ENCODE peak calls at places on chromosome 20, in eight cellular contexts. K is stomach, F is breast epithelium, T is heart left ventricle, V is ovary, P is prostate gland, I is A549, U is spleen. O is an unnamed sample.

GRCh38 chr20:62885808-62886708 is 24.4 kb upstream of the TCFL5 start:
- DNase-seq in K (no peak), F (no peak), T (no peak), V (no peak), P (no peak), I (no peak), U (no peak), O (no peak)

GRCh38 chr20:38199506-38200390 is 34.7 kb upstream of the TGM2 start:
- DNase-seq in K (no peak), F (no peak), T (no peak), V (no peak), P (no peak), I (no peak), U (no peak), O (peak; percentile 54)

GRCh38 chr20:44271915-44272663 is 25.0 kb downstream of the GDAP1L1 start:
- DNase-seq in K (no peak), F (no peak), T (no peak), V (no peak), P (no peak), I (no peak), U (no peak), O (no peak)

GRCh38 chr20:19975436-19975799 is 41.7 kb upstream of the NAA20 start:
- DNase-seq in K (no peak), F (no peak), T (peak; percentile 52), V (peak; percentile 53), P (peak; percentile 48), I (peak; percentile 59), U (no peak), O (no peak)

GRCh38 chr20:37987602-37988290 is 45.5 kb downstream of the TTI1 start:
- DNase-seq in K (no peak), F (no peak), T (no peak), V (no peak), P (no peak), I (no peak), U (no peak), O (no peak)

GRCh38 chr20:47320990-47321805 is 35.3 kb downstream of the ZMYND8 start:
- DNase-seq in K (peak; percentile 41), F (no peak), T (no peak), V (no peak), P (peak; percentile 78), I (peak; percentile 58), U (no peak), O (no peak)

GRCh38 chr20:9400371-9401025 is 113.9 kb upstream of the LAMP5 start:
- DNase-seq in K (no peak), F (no peak), T (no peak), V (no peak), P (no peak), I (no peak), U (no peak), O (no peak)

GRCh38 chr20:43993552-43993951 is 78.9 kb downstream of the TOX2 start:
- DNase-seq in K (no peak), F (no peak), T (no peak), V (no peak), P (no peak), I (no peak), U (no peak), O (no peak)

GRCh38 chr20:20184149-20184548 is 131.8 kb downstream of the CFAP61 start:
- DNase-seq in K (no peak), F (no peak), T (no peak), V (no peak), P (no peak), I (no peak), U (no peak), O (no peak)

GRCh38 chr20:58081842-58082241 is 146.6 kb downstream of the ANKRD60 start:
- DNase-seq in K (no peak), F (no peak), T (no peak), V (no peak), P (no peak), I (no peak), U (no peak), O (no peak)

GRCh38 chr20:38223743-38224100 is 36.8 kb downstream of the KIAA1755 start:
- DNase-seq in K (no peak), F (no peak), T (peak; percentile 7), V (no peak), P (no peak), I (no peak), U (peak; percentile 24), O (no peak)

GRCh38 chr20:45965169-45966002 is 6.6 kb downstream of the ZNF335 start:
- DNase-seq in K (no peak), F (peak; percentile 42), T (no peak), V (peak; percentile 37), P (no peak), I (no peak), U (peak; percentile 70), O (peak; percentile 80)

GRCh38 chr20:48737463-48738093 is 90.2 kb downstream of the PREX1 start:
- DNase-seq in K (no peak), F (no peak), T (no peak), V (no peak), P (no peak), I (no peak), U (no peak), O (no peak)

GRCh38 chr20:16296933-16297332 is 276.3 kb downstream of the KIF16B start:
- DNase-seq in K (no peak), F (no peak), T (no peak), V (no peak), P (no peak), I (no peak), U (no peak), O (no peak)

GRCh38 chr20:22471156-22471836 is 113.1 kb downstream of the FOXA2 start:
- DNase-seq in K (peak; percentile 56), F (no peak), T (no peak), V (no peak), P (no peak), I (peak; percentile 56), U (no peak), O (no peak)

GRCh38 chr20:15834857-15835256 is 738.4 kb downstream of the KIF16B start:
- DNase-seq in K (no peak), F (no peak), T (no peak), V (no peak), P (no peak), I (no peak), U (no peak), O (no peak)

GRCh38 chr20:35166242-35166830 is 5.5 kb upstream of the PROCR start:
- DNase-seq in K (no peak), F (peak; percentile 55), T (peak; percentile 75), V (peak; percentile 51), P (no peak), I (no peak), U (peak; percentile 88), O (peak; percentile 87)

GRCh38 chr20:61404311-61404710 is 152.2 kb downstream of the CDH4 start:
- DNase-seq in K (no peak), F (no peak), T (no peak), V (no peak), P (no peak), I (no peak), U (no peak), O (no peak)

GRCh38 chr20:58306421-58307261 is 2.9 kb upstream of the RAB22A start:
- DNase-seq in K (peak; percentile 62), F (no peak), T (no peak), V (no peak), P (no peak), I (peak; percentile 10), U (peak; percentile 86), O (no peak)

GRCh38 chr20:33803921-33804337 is 7.2 kb upstream of the CHMP4B start:
- DNase-seq in K (no peak), F (no peak), T (no peak), V (no peak), P (no peak), I (no peak), U (no peak), O (no peak)

GRCh38 chr20:42577193-42577592 is 612.5 kb downstream of the PTPRT start:
- DNase-seq in K (no peak), F (no peak), T (no peak), V (no peak), P (no peak), I (no peak), U (no peak), O (no peak)

DNA sequence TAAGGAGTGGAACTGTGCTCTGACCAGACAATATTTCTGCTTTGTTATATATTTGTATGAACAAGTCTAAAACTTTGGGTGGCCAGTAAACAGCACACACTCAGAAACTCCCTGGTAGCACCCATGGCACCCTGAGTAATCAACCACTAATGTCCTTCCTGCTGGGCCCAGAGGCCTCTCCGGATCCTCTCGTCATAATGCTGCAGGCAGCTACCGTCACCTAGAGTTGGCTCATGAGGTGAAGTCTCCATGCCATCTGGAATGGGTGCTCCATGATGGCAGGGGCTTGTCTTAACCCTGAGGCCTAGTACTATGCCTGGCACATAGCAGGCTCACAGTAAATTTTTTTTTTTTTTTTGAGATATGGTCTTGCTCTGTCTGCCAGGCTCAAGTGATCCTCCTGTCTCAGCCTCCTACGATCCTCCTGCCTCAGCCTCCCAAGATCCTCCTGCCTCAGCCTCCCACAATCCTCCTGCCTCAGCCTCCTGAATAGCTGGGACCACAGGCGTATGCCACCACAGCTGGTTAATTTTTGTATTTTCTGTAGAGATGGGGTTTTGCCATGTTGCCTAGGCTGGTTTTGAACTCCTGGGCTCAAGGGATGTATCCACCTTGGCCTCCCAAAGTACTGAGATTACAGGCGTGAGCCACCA is 3.0 kb upstream of the SDCBP2 start:
- DNase-seq in K (no peak), F (no peak), T (no peak), V (no peak), P (no peak), I (no peak), U (peak; percentile 24), O (peak; percentile 67)
- TF ChIP-seq CTCF in K (no peak), F (no peak), T (no peak), V (no peak), P (no peak), I (no peak), U (no peak), O (no peak)

GRCh38 chr20:10466855-10467254 is 31.8 kb downstream of the SLX4IP start:
- DNase-seq in K (no peak), F (no peak), T (no peak), V (no peak), P (no peak), I (no peak), U (no peak), O (no peak)
- H3K4me3 ChIP-seq in K (no peak overlapping the region), F (no peak overlapping the region), T (no peak overlapping the region), V (no peak overlapping the region), P (no peak overlapping the region), I (no peak overlapping the region), U (no peak overlapping the region), O (no peak overlapping the region)

DNA sequence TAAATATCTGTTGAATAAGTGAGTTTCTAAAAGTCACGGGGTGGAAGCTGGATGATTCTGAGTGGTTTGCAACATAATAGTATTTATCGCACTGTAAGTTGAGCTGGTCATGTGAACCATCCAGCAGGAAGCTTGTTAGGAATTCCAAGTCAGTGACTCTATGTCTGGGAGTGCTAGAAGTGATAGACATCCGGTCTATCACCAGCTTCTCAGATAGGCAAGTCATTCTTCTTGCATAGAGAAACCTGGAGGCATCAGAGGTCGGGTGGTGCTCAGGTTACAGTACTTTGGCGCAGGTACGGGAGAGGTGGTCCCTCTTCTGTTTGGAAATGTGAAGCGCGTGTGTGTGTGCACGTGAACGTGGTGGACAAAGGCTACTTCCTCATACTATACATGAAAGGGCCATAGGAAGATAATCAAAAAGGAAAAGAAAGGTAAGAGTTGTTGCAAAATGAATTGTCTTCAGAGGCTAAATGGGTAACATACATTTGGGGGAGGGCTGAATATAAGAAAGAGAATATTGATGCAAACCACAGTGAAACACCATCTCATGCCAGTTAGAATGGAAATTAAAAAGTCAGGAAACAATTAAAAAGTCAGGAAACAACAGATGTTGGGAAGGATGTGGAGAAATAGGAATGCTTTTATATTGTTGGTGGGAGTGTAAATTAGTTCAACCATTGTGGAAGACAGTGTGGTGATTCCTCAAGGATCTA is 299.3 kb upstream of the ZFP64 start:
- DNase-seq in K (no peak), F (no peak), T (no peak), V (no peak), P (no peak), I (no peak), U (no peak), O (no peak)
- TF ChIP-seq POLR2A in K (no peak), F (no peak), T (no peak), V (no peak), P (no peak), I (no peak), U (no peak), O (no peak)

GRCh38 chr20:8132015-8132631 is at the start of gene PLCB1:
- DNase-seq in K (peak; percentile 87), F (peak; percentile 84), T (peak; percentile 85), V (peak; percentile 88), P (peak; percentile 89), I (peak; percentile 82), U (peak; percentile 95), O (peak; percentile 97)
- TF ChIP-seq CTCF in K (peak; percentile 84), F (peak; percentile 74), T (peak; percentile 82), V (peak; percentile 73), P (peak; percentile 91), I (peak; percentile 78), U (peak; percentile 83), O (no peak)

O was measured in lower leg skin.